ENCODE peak calls at places on chromosome 5, in eight cellular contexts. R is SJSA1, S is tibial nerve, W is spleen, G is heart right ventricle, P is esophagus squamous epithelium, K is heart left ventricle, N is endothelial cell of umbilical vein. X is an unnamed sample.

GRCh38 chr5:171379961-171380360 is 7.7 kb upstream of the NPM1 start:
- DNase-seq in K (no peak), P (no peak), G (no peak), W (no peak), R (no peak), N (no peak), S (no peak), X (no peak)

GRCh38 chr5:54159837-54160215 is 150.5 kb downstream of the ARL15 start:
- DNase-seq in K (no peak), P (no peak), W (no peak), N (no peak), G (no peak), R (no peak), S (no peak), X (no peak)

GRCh38 chr5:134511796-134512660 is 13.4 kb upstream of the JADE2 start:
- DNase-seq in P (peak; percentile 9), R (no peak), W (no peak), S (peak; percentile 79), G (peak; percentile 71), K (peak; percentile 74), N (no peak), X (no peak)

GRCh38 chr5:103889500-103890209 is 327.1 kb upstream of the NUDT12 start:
- DNase-seq in N (no peak), W (no peak), P (no peak), K (no peak), R (no peak), G (no peak), S (no peak), X (no peak)

GRCh38 chr5:147303251-147303650 is 68.4 kb downstream of the STK32A start:
- DNase-seq in W (no peak), S (no peak), G (no peak), R (no peak), N (peak; percentile 7), K (no peak), P (no peak), X (no peak)

GRCh38 chr5:109989161-109989560 is 299.4 kb downstream of the MAN2A1 start:
- DNase-seq in S (no peak), N (no peak), P (no peak), K (no peak), R (no peak), W (no peak), G (no peak), X (no peak)

GRCh38 chr5:39283231-39283818 is 64.0 kb upstream of the FYB1 start:
- DNase-seq in R (peak; percentile 48), W (no peak), S (peak; percentile 67), G (peak; percentile 34), P (no peak), K (peak; percentile 26), N (peak; percentile 76), X (peak; percentile 75)

GRCh38 chr5:106127341-106127781 is 1543.4 kb downstream of the EFNA5 start:
- DNase-seq in W (no peak), K (no peak), R (no peak), S (no peak), P (no peak), G (no peak), N (no peak), X (no peak)

GRCh38 chr5:167629634-167630033 is 661.8 kb upstream of the WWC1 start:
- DNase-seq in W (no peak), P (no peak), N (no peak), K (no peak), R (no peak), S (no peak), G (no peak), X (no peak)

GRCh38 chr5:117888688-117889087 is 1099.7 kb downstream of the DTWD2 start:
- DNase-seq in N (no peak), G (no peak), S (no peak), W (no peak), R (no peak), K (no peak), P (no peak), X (no peak)

GRCh38 chr5:148186248-148187003 is 16.4 kb upstream of the SPINK6 start:
- DNase-seq in K (no peak), R (no peak), W (no peak), N (peak; percentile 84), S (peak; percentile 22), G (no peak), P (no peak), X (no peak)

GRCh38 chr5:57302164-57302563 is 128.3 kb downstream of the GPBP1 start:
- DNase-seq in N (peak; percentile 51), P (no peak), K (no peak), W (no peak), S (no peak), R (peak; percentile 68), G (no peak), X (no peak)

GRCh38 chr5:11897831-11898230 is 6.4 kb downstream of the CTNND2 start:
- DNase-seq in P (no peak), W (no peak), N (no peak), K (no peak), R (no peak), G (no peak), S (no peak), X (no peak)

GRCh38 chr5:102536323-102536928 is 37.6 kb upstream of the SLCO6A1 start:
- DNase-seq in R (no peak), K (no peak), S (no peak), G (no peak), N (peak; percentile 27), P (no peak), W (no peak), X (no peak)

GRCh38 chr5:75324791-75325190 is 12.2 kb upstream of the HMGCR start:
- DNase-seq in K (no peak), N (no peak), S (no peak), R (no peak), W (no peak), G (no peak), P (no peak), X (no peak)

GRCh38 chr5:107670028-107670926 is 460 bp downstream of the EFNA5 start:
- DNase-seq in S (no peak), G (peak; percentile 8), W (peak; percentile 71), N (peak; percentile 56), R (no peak), P (no peak), K (peak; percentile 26), X (no peak)

GRCh38 chr5:177447066-177447610 is 524 bp downstream of the PRR7 start:
- DNase-seq in P (no peak), N (no peak), G (no peak), K (no peak), W (peak; percentile 92), R (no peak), S (no peak), X (peak; percentile 83)

GRCh38 chr5:156051972-156052371 is 275.0 kb upstream of the SGCD start:
- DNase-seq in W (no peak), K (no peak), G (no peak), S (no peak), R (no peak), N (no peak), P (no peak), X (no peak)

GRCh38 chr5:65020492-65020891 is 251.8 kb downstream of the CWC27 start:
- DNase-seq in W (no peak), S (no peak), P (no peak), R (no peak), G (no peak), N (no peak), K (no peak), X (no peak)

GRCh38 chr5:59296317-59297264 is 596.9 kb downstream of the PDE4D start:
- DNase-seq in R (no peak), W (no peak), K (no peak), N (peak; percentile 83), G (no peak), P (no peak), S (no peak), X (no peak)

GRCh38 chr5:60161340-60161934 is 267.9 kb upstream of the PDE4D start:
- DNase-seq in W (no peak), P (no peak), S (no peak), K (no peak), N (peak; percentile 28), G (no peak), R (no peak), X (no peak)

GRCh38 chr5:142179776-142180387 is 71.3 kb downstream of the NDFIP1 start:
- DNase-seq in R (no peak), G (no peak), S (no peak), N (no peak), K (no peak), P (no peak), W (peak; percentile 34), X (no peak)

DNA sequence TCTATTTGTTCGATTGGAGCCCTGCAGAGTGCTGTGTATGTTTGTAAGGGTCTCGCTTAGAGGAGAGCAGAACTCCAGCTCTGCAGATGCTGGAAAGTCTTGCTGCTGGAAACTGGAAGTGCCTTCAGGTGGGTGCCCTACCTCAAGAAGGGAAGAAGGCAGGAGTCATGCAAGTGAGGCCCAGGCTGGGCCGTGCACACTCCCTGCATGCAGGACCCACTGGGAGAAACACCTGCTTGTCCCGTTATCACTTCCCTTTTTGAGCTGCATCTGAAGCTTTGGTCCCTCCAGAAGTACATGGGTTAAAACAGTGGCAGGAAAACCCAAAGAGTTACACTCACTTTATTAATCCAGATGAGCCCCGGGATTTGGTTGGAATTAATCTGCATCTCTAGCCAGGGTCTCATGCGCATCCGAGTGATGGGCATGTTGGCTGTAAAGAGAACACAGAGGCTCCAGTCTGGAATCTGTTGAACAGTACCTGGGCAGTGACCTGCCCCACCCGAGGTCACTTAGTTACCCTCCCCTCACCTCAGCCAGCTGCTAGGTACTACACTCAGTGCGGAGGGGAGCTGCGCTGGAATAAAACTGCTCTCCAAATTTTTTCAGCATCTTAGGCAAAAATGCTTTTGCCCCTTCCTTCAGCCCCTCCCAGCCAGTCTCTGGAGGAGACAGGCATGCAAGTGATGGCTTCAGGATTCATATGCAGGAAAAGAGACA is 1.4 kb downstream of the IRF1 start:
- DNase-seq in N (no peak), P (no peak), R (peak; percentile 34), K (peak; percentile 17), G (no peak), S (peak; percentile 4), W (peak; percentile 78), X (no peak)
- H3K4me1 ChIP-seq in N (peaks cover 19% of the 10 kb centered on the region), P (peaks cover 67% of the 10 kb centered on the region), R (peaks cover 34% of the 10 kb centered on the region), K (peaks cover 26% of the 10 kb centered on the region), G (peaks cover 62% of the 10 kb centered on the region), S (peaks cover 54% of the 10 kb centered on the region), W (peaks cover 85% of the 10 kb centered on the region), X (peaks cover 59% of the 10 kb centered on the region)

DNA sequence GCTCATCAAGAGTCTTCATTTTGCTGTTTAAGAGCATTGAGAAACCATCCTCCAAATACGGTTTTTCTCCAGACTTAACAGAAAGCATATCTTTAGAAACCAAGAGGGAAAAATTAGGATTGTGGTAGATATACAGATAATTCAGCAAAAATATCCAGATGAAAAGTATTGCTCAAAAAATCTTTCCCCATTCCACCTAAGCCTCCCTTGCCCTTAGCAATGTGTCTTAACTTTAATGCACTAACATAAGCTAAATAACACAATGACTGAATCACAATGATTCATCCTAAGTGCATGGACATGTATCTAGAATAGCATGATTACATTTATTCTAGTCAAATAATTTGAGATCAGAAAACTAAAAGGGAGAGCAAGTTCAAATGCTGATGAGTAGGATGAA is 130.3 kb upstream of the TARS1 start:
- DNase-seq in N (no peak), G (no peak), R (no peak), P (no peak), K (no peak), S (no peak), W (no peak), X (no peak)
- H3K27ac ChIP-seq in N (no peak overlapping the region), G (peak overlapping the region; percentile 26), R (no peak overlapping the region), P (peak overlapping the region; percentile 38), K (no peak overlapping the region), S (no peak overlapping the region), W (no peak overlapping the region), X (no peak overlapping the region)

GRCh38 chr5:143399616-143400540 is 3.6 kb downstream of the NR3C1 start:
- DNase-seq in S (no peak), P (no peak), W (no peak), K (no peak), R (no peak), N (no peak), G (no peak), X (no peak)
- H3K4me3 ChIP-seq in S (peak overlapping the region; percentile 87), P (peak overlapping the region; percentile 5), W (peak overlapping the region; percentile 89), K (peak overlapping the region; percentile 89), R (no peak overlapping the region), N (no peak overlapping the region), G (peak overlapping the region; percentile 92), X (peak overlapping the region; percentile 78)

GRCh38 chr5:139884144-139884543 is 88.5 kb downstream of the PSD2 start:
- DNase-seq in G (peak; percentile 50), W (peak; percentile 47), N (no peak), K (peak; percentile 51), S (no peak), P (no peak), R (no peak), X (no peak)
- H3K4me1 ChIP-seq in G (peaks cover 14% of the 10 kb centered on the region), W (no peaks in the 10 kb centered on the region), N (no peaks in the 10 kb centered on the region), K (peaks cover 3% of the 10 kb centered on the region), S (no peaks in the 10 kb centered on the region), P (no peaks in the 10 kb centered on the region), R (no peaks in the 10 kb centered on the region), X (no peaks in the 10 kb centered on the region)